ENCODE peak calls at places on chromosomes 6 and 20, in six cellular contexts. P, R, O, K, V and E are unnamed samples.
A peak's percentile ranks its signal among the peaks of the same experiment; 100 is the strongest.

GRCh38 chr6:105560611-105561066 is 157.8 kb upstream of the PREP start:
- DNase-seq in O (no peak), R (peak; percentile 86), K (no peak), V (peak; percentile 70), P (no peak), E (no peak)

GRCh38 chr6:17998442-17998841 is 11.0 kb upstream of the KIF13A start:
- DNase-seq in K (no peak), P (no peak), R (peak; percentile 71), O (no peak), V (no peak), E (no peak)

GRCh38 chr6:105258816-105259215 is 79.0 kb upstream of the POPDC3 start:
- DNase-seq in O (no peak), K (no peak), R (no peak), V (no peak), P (no peak), E (no peak)

GRCh38 chr6:137906020-137906472 is 39.0 kb downstream of the TNFAIP3 start:
- DNase-seq in V (no peak), K (no peak), R (no peak), P (no peak), O (no peak), E (no peak)

GRCh38 chr6:683742-684440 is 9.0 kb downstream of the EXOC2 start:
- DNase-seq in R (peak; percentile 77), O (no peak), V (no peak), K (peak; percentile 81), P (no peak), E (peak; percentile 80)

GRCh38 chr20:6819599-6819998 is 52.1 kb downstream of the BMP2 start:
- DNase-seq in V (no peak), O (no peak), K (no peak), P (no peak), R (peak; percentile 6), E (no peak)

GRCh38 chr6:5522147-5522546 is 260.8 kb downstream of the FARS2 start:
- DNase-seq in K (no peak), P (no peak), R (no peak), O (no peak), V (no peak), E (no peak)

GRCh38 chr6:127129281-127129680 is 10.8 kb downstream of the RSPO3 start:
- DNase-seq in R (no peak), K (no peak), O (no peak), V (no peak), P (no peak), E (no peak)

GRCh38 chr6:89120371-89120770 is 2.5 kb upstream of the SRSF12 start:
- DNase-seq in K (no peak), P (no peak), V (no peak), R (peak; percentile 41), O (no peak), E (no peak)

GRCh38 chr6:165721349-165721748 is 58.3 kb upstream of the PDE10A start:
- DNase-seq in R (no peak), K (no peak), V (no peak), O (no peak), P (no peak), E (no peak)

GRCh38 chr6:108163267-108163643 is 2.6 kb upstream of the NR2E1 start:
- DNase-seq in R (no peak), K (no peak), V (no peak), P (no peak), O (no peak), E (no peak)

GRCh38 chr6:20279608-20280287 is 67.5 kb upstream of the MBOAT1 start:
- DNase-seq in P (no peak), R (no peak), O (no peak), V (no peak), K (no peak), E (no peak)

GRCh38 chr6:46299253-46299652 is 128.5 kb upstream of the ENPP5 start:
- DNase-seq in K (no peak), V (no peak), R (no peak), O (no peak), P (no peak), E (no peak)

GRCh38 chr6:6790393-6790792 is 201.9 kb downstream of the LY86 start:
- DNase-seq in P (no peak), O (no peak), K (no peak), V (no peak), R (no peak), E (no peak)

GRCh38 chr20:45095753-45096371 is 5.1 kb downstream of the KCNS1 start:
- DNase-seq in V (peak; percentile 27), K (peak; percentile 38), O (no peak), P (peak; percentile 61), R (peak; percentile 66), E (peak; percentile 63)

GRCh38 chr6:167221408-167222201 is 63.8 kb upstream of the GPR31 start:
- DNase-seq in V (no peak), R (no peak), O (no peak), K (no peak), P (no peak), E (no peak)

GRCh38 chr6:36724514-36725385 is 27.1 kb downstream of the RAB44 start:
- DNase-seq in V (no peak), O (peak; percentile 56), P (no peak), R (peak; percentile 75), K (peak; percentile 48), E (peak; percentile 30)

GRCh38 chr20:5150226-5151076 is 23.6 kb downstream of the CDS2 start:
- DNase-seq in O (no peak), P (no peak), V (no peak), R (peak; percentile 55), K (no peak), E (no peak)

GRCh38 chr20:51985013-51985415 is 182.7 kb upstream of the SALL4 start:
- DNase-seq in V (no peak), R (peak; percentile 93), K (peak; percentile 66), P (no peak), O (no peak), E (no peak)

GRCh38 chr6:132504757-132505156 is 8.2 kb downstream of the STX7 start:
- DNase-seq in R (no peak), O (no peak), K (no peak), V (no peak), P (no peak), E (no peak)

GRCh38 chr6:73032586-73032985 is 192.7 kb downstream of the KHDC1L start:
- DNase-seq in P (no peak), V (no peak), O (no peak), K (no peak), R (peak; percentile 74), E (no peak)

GRCh38 chr6:138188278-138188923 is 26.7 kb downstream of the ARFGEF3 start:
- DNase-seq in V (no peak), R (no peak), P (no peak), O (no peak), K (no peak), E (no peak)

GRCh38 chr20:12012241-12013222 is 94.8 kb downstream of the BTBD3 start:
- DNase-seq in K (peak; percentile 66), P (no peak), R (peak; percentile 29), V (peak; percentile 12), O (no peak), E (peak; percentile 40)

GRCh38 chr20:34581341-34582189 is 23.0 kb downstream of the MAP1LC3A start:
- DNase-seq in O (peak; percentile 42), R (peak; percentile 83), V (peak; percentile 21), P (no peak), K (no peak), E (peak; percentile 32)

GRCh38 chr6:42017021-42017643 is 33.2 kb upstream of the TAF8 start:
- DNase-seq in R (peak; percentile 82), O (no peak), P (no peak), K (no peak), V (no peak), E (no peak)

GRCh38 chr6:107622269-107622668 is 132.4 kb downstream of the SOBP start:
- DNase-seq in V (no peak), O (no peak), K (no peak), P (no peak), R (no peak), E (no peak)

GRCh38 chr6:118263929-118264486 is 284.1 kb upstream of the PLN start:
- DNase-seq in P (no peak), R (peak; percentile 48), K (peak; percentile 41), V (no peak), O (no peak), E (peak; percentile 28)

GRCh38 chr6:53347250-53347920 is 1.4 kb downstream of the ELOVL5 start:
- DNase-seq in O (no peak), P (peak; percentile 65), V (no peak), K (no peak), R (peak; percentile 50), E (no peak)

GRCh38 chr20:43988451-43988850 is 73.8 kb downstream of the TOX2 start:
- DNase-seq in K (no peak), R (no peak), P (no peak), O (no peak), V (no peak), E (no peak)

DNA sequence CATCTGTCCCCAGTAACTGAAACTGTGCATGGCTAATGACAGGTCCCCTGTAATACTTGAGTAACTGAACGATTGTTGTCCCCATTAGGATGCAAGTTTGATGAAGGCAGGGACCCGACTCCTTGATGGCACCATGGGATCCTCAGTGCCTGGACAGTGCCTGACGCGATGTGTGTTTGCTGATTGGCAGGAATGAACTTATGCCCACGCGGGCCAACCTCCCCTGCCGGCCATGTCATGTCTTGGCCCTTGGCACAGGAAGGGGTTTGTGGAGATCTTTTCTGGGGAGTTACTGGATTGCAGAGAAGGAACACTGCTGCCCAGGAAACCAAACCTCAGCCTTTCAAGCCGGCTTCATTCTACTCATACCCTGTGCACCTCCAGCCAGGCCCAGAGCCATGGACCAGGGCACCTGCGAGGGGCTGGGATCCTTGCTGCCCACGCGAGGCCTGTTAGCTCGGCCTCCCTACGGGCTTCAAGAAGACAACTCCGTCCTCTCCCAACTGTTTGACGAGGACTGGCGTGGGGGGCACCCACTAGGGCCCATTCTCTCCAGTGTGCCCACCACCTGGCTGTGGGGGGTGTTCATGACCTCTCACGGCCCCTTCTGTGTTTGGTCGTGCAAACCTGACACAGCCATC is 147.8 kb downstream of the ZMYND8 start:
- DNase-seq in R (no peak), K (no peak), O (no peak), P (no peak), V (no peak), E (no peak)
- H3K36me3 ChIP-seq in R (peaks cover 26% of the 10 kb centered on the region), K (peaks cover 50% of the 10 kb centered on the region), O (peaks cover 51% of the 10 kb centered on the region), P (peaks cover 52% of the 10 kb centered on the region), V (peaks cover 36% of the 10 kb centered on the region), E (peaks cover 55% of the 10 kb centered on the region)

GRCh38 chr20:10313215-10313614 is 94.6 kb downstream of the SNAP25 start:
- DNase-seq in K (no peak), P (no peak), R (no peak), V (no peak), O (no peak), E (no peak)
- H3K4me1 ChIP-seq in K (peaks cover 8% of the 10 kb centered on the region), P (no peaks in the 10 kb centered on the region), R (peaks cover 42% of the 10 kb centered on the region), V (no peaks in the 10 kb centered on the region), O (peaks cover 14% of the 10 kb centered on the region), E (no peaks in the 10 kb centered on the region)

GRCh38 chr6:32169211-32169610 is 4.8 kb downstream of the EGFL8 start:
- DNase-seq in V (no peak), P (no peak), O (no peak), R (peak; percentile 12), K (no peak), E (no peak)
- H3K36me3 ChIP-seq in V (peaks cover 3% of the 10 kb centered on the region), P (peaks cover 16% of the 10 kb centered on the region), O (peaks cover 50% of the 10 kb centered on the region), R (peaks cover 6% of the 10 kb centered on the region), K (peaks cover 44% of the 10 kb centered on the region), E (peaks cover 79% of the 10 kb centered on the region)

GRCh38 chr6:24931296-24931695 is 4.5 kb downstream of the RIPOR2 start:
- DNase-seq in K (no peak), O (no peak), P (no peak), V (no peak), R (peak; percentile 18), E (no peak)
- H3K4me1 ChIP-seq in K (peaks cover 2% of the 10 kb centered on the region), O (peaks cover 42% of the 10 kb centered on the region), P (peaks cover 68% of the 10 kb centered on the region), V (peaks cover 52% of the 10 kb centered on the region), R (peaks cover 35% of the 10 kb centered on the region), E (no peaks in the 10 kb centered on the region)